ENCODE peak calls at places on chromosomes 3 and 15, in nine cellular contexts. J, O, R, C, M, X, T, B and V are unnamed samples.

GRCh38 chr3:5115506-5116162 is 6.5 kb upstream of the ARL8B start:
- DNase-seq in T (no peak), M (no peak), J (no peak), R (no peak), X (no peak), O (peak), C (no peak), B (no peak), V (no peak)

GRCh38 chr3:53570709-53571108 is 76.3 kb downstream of the CACNA1D start:
- DNase-seq in J (peak), M (no peak), T (no peak), B (no peak), X (no peak), O (no peak), R (no peak), C (no peak), V (no peak)

GRCh38 chr3:156723182-156723619 is 48.8 kb downstream of the TIPARP start:
- DNase-seq in O (peak), R (no peak), T (no peak), X (no peak), M (no peak), J (no peak), B (no peak), C (no peak), V (no peak)

GRCh38 chr3:16252988-16253387 is 11.8 kb downstream of the DPH3 start:
- DNase-seq in C (no peak), B (no peak), X (no peak), J (no peak), T (no peak), M (no peak), O (no peak), R (no peak), V (no peak)

GRCh38 chr3:2993719-2994118 is 116.5 kb downstream of the IL5RA start:
- DNase-seq in B (no peak), C (no peak), T (no peak), O (no peak), J (no peak), X (no peak), M (no peak), R (no peak), V (no peak)

GRCh38 chr3:148625145-148625736 is 72.5 kb upstream of the AGTR1 start:
- DNase-seq in B (no peak), C (no peak), R (no peak), J (no peak), M (no peak), O (no peak), T (no peak), X (no peak), V (no peak)

GRCh38 chr3:134795776-134796312 is 784 bp downstream of the EPHB1 start:
- DNase-seq in T (no peak), R (no peak), O (peak), C (peak), M (no peak), X (peak), B (no peak), J (peak), V (no peak)

GRCh38 chr3:183555541-183556081 is at the start of gene KLHL6:
- DNase-seq in B (no peak), T (no peak), J (no peak), O (no peak), R (peak), M (no peak), X (no peak), C (no peak), V (peak)

GRCh38 chr15:96341465-96342142 is 11.1 kb downstream of the NR2F2 start:
- DNase-seq in B (no peak), X (peak), J (peak), O (no peak), M (no peak), C (peak), T (no peak), R (no peak), V (no peak)

GRCh38 chr3:187767266-187768032 is 22.2 kb upstream of the BCL6 start:
- DNase-seq in C (peak), O (peak), M (no peak), R (no peak), T (no peak), X (no peak), B (no peak), J (peak), V (no peak)

GRCh38 chr3:81531846-81532245 is 229.6 kb downstream of the GBE1 start:
- DNase-seq in T (no peak), B (no peak), R (no peak), M (no peak), C (no peak), X (no peak), O (no peak), J (no peak), V (no peak)

GRCh38 chr3:133821767-133822638 is 16.4 kb downstream of the SRPRB start:
- DNase-seq in O (peak), B (peak), R (no peak), C (peak), X (peak), T (no peak), J (peak), M (no peak), V (peak)

GRCh38 chr3:46628980-46629379 is 16.7 kb downstream of the FAM240A start:
- DNase-seq in O (peak), C (no peak), J (no peak), R (no peak), M (no peak), T (no peak), B (no peak), X (no peak), V (no peak)

GRCh38 chr15:51382787-51383186 is 41.3 kb downstream of the GLDN start:
- DNase-seq in R (no peak), C (peak), T (no peak), O (peak), X (peak), B (no peak), J (peak), M (peak), V (no peak)

GRCh38 chr15:20352241-20353200 is 189.1 kb downstream of the GOLGA6L6 start:
- DNase-seq in M (no peak), O (no peak), R (no peak), B (no peak), T (no peak), J (no peak), C (no peak), X (peak), V (no peak)

GRCh38 chr15:31473384-31474058 is 146.9 kb downstream of the KLF13 start:
- DNase-seq in C (no peak), T (no peak), X (peak), J (no peak), B (no peak), O (no peak), R (no peak), M (no peak), V (no peak)

GRCh38 chr15:23447107-23447500 is at the start of gene GOLGA6L2:
- DNase-seq in B (no peak), X (no peak), J (no peak), M (no peak), R (no peak), O (no peak), T (no peak), C (no peak), V (no peak)

GRCh38 chr3:54631507-54632280 is 296.2 kb downstream of the LRTM1 start:
- DNase-seq in J (no peak), M (no peak), C (no peak), R (no peak), X (no peak), B (no peak), O (peak), T (no peak), V (no peak)

GRCh38 chr3:59573911-59574310 is 524.1 kb upstream of the CFAP20DC start:
- DNase-seq in M (peak), O (peak), J (peak), C (peak), B (no peak), X (no peak), R (no peak), T (peak), V (no peak)

GRCh38 chr3:195546130-195546560 is 3.0 kb upstream of the PPP1R2 start:
- DNase-seq in R (no peak), X (no peak), C (peak), T (no peak), J (peak), O (peak), B (no peak), M (no peak), V (no peak)

GRCh38 chr3:51024765-51025681 is 350.3 kb downstream of the DOCK3 start:
- DNase-seq in O (no peak), J (no peak), X (no peak), T (no peak), R (peak), C (no peak), M (no peak), B (no peak), V (no peak)

GRCh38 chr3:53274938-53275666 is 19.3 kb upstream of the TKT start:
- DNase-seq in R (no peak), M (no peak), O (no peak), B (no peak), C (no peak), T (no peak), X (no peak), J (no peak), V (peak)

GRCh38 chr3:58093573-58094195 is 85.5 kb downstream of the FLNB start:
- DNase-seq in O (peak), R (no peak), B (no peak), C (peak), X (no peak), J (peak), M (no peak), T (no peak), V (no peak)

GRCh38 chr15:52161406-52161966 is 29.7 kb downstream of the GNB5 start:
- DNase-seq in B (no peak), J (no peak), M (no peak), O (no peak), X (no peak), R (no peak), C (no peak), T (no peak), V (no peak)

GRCh38 chr3:176939022-176939817 is 258.1 kb downstream of the TBL1XR1 start:
- DNase-seq in C (peak), R (no peak), M (peak), J (peak), B (peak), O (peak), T (no peak), X (peak), V (peak)

GRCh38 chr3:81472600-81473362 is 288.7 kb downstream of the GBE1 start:
- DNase-seq in J (peak), M (no peak), B (no peak), C (no peak), X (no peak), T (no peak), O (no peak), R (no peak), V (no peak)